ENCODE peak calls at places on chromosomes 7 and 10, in five cellular contexts. One of them, this sample, is unnamed.
A peak's percentile ranks its signal among the peaks of the same experiment; 100 is the strongest.

GRCh38 chr7:134029-134428 is 58.3 kb upstream of the FAM20C start:
- DNase-seq in GM20000: no peak
- DNase-seq in transverse colon: no peak
- DNase-seq in endothelial cell: no peak
- DNase-seq in foreskin keratinocyte: no peak
- DNase-seq in this sample: no peak

GRCh38 chr10:58412502-58412961 is 27.3 kb downstream of the TFAM start:
- DNase-seq in GM20000: no peak
- DNase-seq in transverse colon: no peak
- DNase-seq in endothelial cell: no peak
- DNase-seq in foreskin keratinocyte: peak; percentile 83
- DNase-seq in this sample: no peak

GRCh38 chr7:1892011-1892965 is 222.2 kb downstream of the ELFN1 start:
- DNase-seq in GM20000: no peak
- DNase-seq in transverse colon: no peak
- DNase-seq in endothelial cell: no peak
- DNase-seq in foreskin keratinocyte: no peak
- DNase-seq in this sample: no peak

GRCh38 chr10:17765602-17766001 is 13.6 kb downstream of the TMEM236 start:
- DNase-seq in GM20000: no peak
- DNase-seq in transverse colon: no peak
- DNase-seq in endothelial cell: no peak
- DNase-seq in foreskin keratinocyte: no peak
- DNase-seq in this sample: no peak

GRCh38 chr7:111265394-111265793 is 174.5 kb downstream of the LRRN3 start:
- DNase-seq in GM20000: no peak
- DNase-seq in transverse colon: no peak
- DNase-seq in endothelial cell: no peak
- DNase-seq in foreskin keratinocyte: no peak
- DNase-seq in this sample: no peak

GRCh38 chr7:131909151-131909768 is 352.8 kb upstream of the PODXL start:
- DNase-seq in GM20000: no peak
- DNase-seq in transverse colon: peak; percentile 13
- DNase-seq in endothelial cell: peak; percentile 26
- DNase-seq in foreskin keratinocyte: no peak
- DNase-seq in this sample: no peak

GRCh38 chr10:132075909-132076577 is 10.3 kb downstream of the JAKMIP3 start:
- DNase-seq in GM20000: no peak
- DNase-seq in transverse colon: no peak
- DNase-seq in endothelial cell: no peak
- DNase-seq in foreskin keratinocyte: no peak
- DNase-seq in this sample: no peak

GRCh38 chr10:128047337-128047736 is 78.9 kb downstream of the MKI67 start:
- DNase-seq in GM20000: peak; percentile 87
- DNase-seq in transverse colon: peak; percentile 92
- DNase-seq in endothelial cell: peak; percentile 66
- DNase-seq in foreskin keratinocyte: peak; percentile 89
- DNase-seq in this sample: peak; percentile 61

GRCh38 chr7:42135728-42136127 is 101.3 kb downstream of the GLI3 start:
- DNase-seq in GM20000: no peak
- DNase-seq in transverse colon: no peak
- DNase-seq in endothelial cell: no peak
- DNase-seq in foreskin keratinocyte: no peak
- DNase-seq in this sample: no peak

GRCh38 chr10:99328579-99329237 is 448 bp upstream of the CNNM1 start:
- DNase-seq in GM20000: no peak
- DNase-seq in transverse colon: no peak
- DNase-seq in endothelial cell: peak; percentile 6
- DNase-seq in foreskin keratinocyte: no peak
- DNase-seq in this sample: no peak
- TF ChIP-seq CTCF in GM20000: no peak
- TF ChIP-seq CTCF in transverse colon: no peak
- TF ChIP-seq CTCF in endothelial cell: no peak
- TF ChIP-seq CTCF in foreskin keratinocyte: no peak
- TF ChIP-seq CTCF in this sample: no peak

GRCh38 chr7:134548877-134549276 is at the start of gene AKR1B15:
- DNase-seq in GM20000: peak; percentile 72
- DNase-seq in transverse colon: no peak
- DNase-seq in endothelial cell: no peak
- DNase-seq in foreskin keratinocyte: no peak
- DNase-seq in this sample: peak; percentile 15

GRCh38 chr7:134545918-134546317 is 3.0 kb upstream of the AKR1B15 start:
- DNase-seq in GM20000: no peak
- DNase-seq in transverse colon: no peak
- DNase-seq in endothelial cell: no peak
- DNase-seq in foreskin keratinocyte: no peak
- DNase-seq in this sample: no peak

GRCh38 chr7:134546903-134547737 is 1.8 kb upstream of the AKR1B15 start:
- DNase-seq in GM20000: no peak
- DNase-seq in transverse colon: peak; percentile 83
- DNase-seq in endothelial cell: peak; percentile 69
- DNase-seq in foreskin keratinocyte: peak; percentile 73
- DNase-seq in this sample: peak; percentile 42

GRCh38 chr7:134549366-134549765 is 456 bp downstream of the AKR1B15 start:
- DNase-seq in GM20000: no peak
- DNase-seq in transverse colon: no peak
- DNase-seq in endothelial cell: no peak
- DNase-seq in foreskin keratinocyte: no peak
- DNase-seq in this sample: no peak

GRCh38 chr7:134547738-134548054 is 1.2 kb upstream of the AKR1B15 start:
- DNase-seq in GM20000: peak; percentile 68
- DNase-seq in transverse colon: peak; percentile 76
- DNase-seq in endothelial cell: peak; percentile 62
- DNase-seq in foreskin keratinocyte: no peak
- DNase-seq in this sample: no peak
- TF ChIP-seq CTCF in GM20000: no peak
- TF ChIP-seq CTCF in transverse colon: peak; percentile 36
- TF ChIP-seq CTCF in endothelial cell: peak; percentile 14
- TF ChIP-seq CTCF in foreskin keratinocyte: no peak
- TF ChIP-seq CTCF in this sample: no peak

GRCh38 chr7:70659263-70659662 is 472.7 kb upstream of the GALNT17 start:
- DNase-seq in GM20000: no peak
- DNase-seq in transverse colon: no peak
- DNase-seq in endothelial cell: no peak
- DNase-seq in foreskin keratinocyte: no peak
- DNase-seq in this sample: no peak
- TF ChIP-seq CTCF in GM20000: no peak
- TF ChIP-seq CTCF in transverse colon: no peak
- TF ChIP-seq CTCF in endothelial cell: no peak
- TF ChIP-seq CTCF in foreskin keratinocyte: no peak
- TF ChIP-seq CTCF in this sample: no peak

GRCh38 chr7:92778972-92779371 is 57.4 kb downstream of the CDK6 start:
- DNase-seq in GM20000: no peak
- DNase-seq in transverse colon: peak; percentile 30
- DNase-seq in endothelial cell: no peak
- DNase-seq in foreskin keratinocyte: no peak
- DNase-seq in this sample: no peak
- TF ChIP-seq CTCF in GM20000: no peak
- TF ChIP-seq CTCF in transverse colon: no peak
- TF ChIP-seq CTCF in endothelial cell: no peak
- TF ChIP-seq CTCF in foreskin keratinocyte: no peak
- TF ChIP-seq CTCF in this sample: no peak

GRCh38 chr7:12092499-12093130 is 118.5 kb upstream of the TMEM106B start:
- DNase-seq in GM20000: no peak
- DNase-seq in transverse colon: no peak
- DNase-seq in endothelial cell: no peak
- DNase-seq in foreskin keratinocyte: peak; percentile 40
- DNase-seq in this sample: no peak
- TF ChIP-seq CTCF in GM20000: no peak
- TF ChIP-seq CTCF in transverse colon: no peak
- TF ChIP-seq CTCF in endothelial cell: no peak
- TF ChIP-seq CTCF in foreskin keratinocyte: no peak
- TF ChIP-seq CTCF in this sample: no peak

GRCh38 chr7:85021090-85021704 is 165.7 kb downstream of the SEMA3D start:
- DNase-seq in GM20000: no peak
- DNase-seq in transverse colon: no peak
- DNase-seq in endothelial cell: no peak
- DNase-seq in foreskin keratinocyte: no peak
- DNase-seq in this sample: no peak
- TF ChIP-seq CTCF in GM20000: no peak
- TF ChIP-seq CTCF in transverse colon: no peak
- TF ChIP-seq CTCF in endothelial cell: peak; percentile 52
- TF ChIP-seq CTCF in foreskin keratinocyte: peak; percentile 70
- TF ChIP-seq CTCF in this sample: no peak

GRCh38 chr10:61821153-61821552 is 80.3 kb upstream of the ARID5B start:
- DNase-seq in GM20000: no peak
- DNase-seq in transverse colon: no peak
- DNase-seq in endothelial cell: no peak
- DNase-seq in foreskin keratinocyte: peak; percentile 74
- DNase-seq in this sample: no peak

GRCh38 chr10:61825617-61826016 is 75.9 kb upstream of the ARID5B start:
- DNase-seq in GM20000: no peak
- DNase-seq in transverse colon: no peak
- DNase-seq in endothelial cell: no peak
- DNase-seq in foreskin keratinocyte: no peak
- DNase-seq in this sample: no peak

GRCh38 chr10:61825001-61825400 is 76.5 kb upstream of the ARID5B start:
- DNase-seq in GM20000: no peak
- DNase-seq in transverse colon: no peak
- DNase-seq in endothelial cell: no peak
- DNase-seq in foreskin keratinocyte: no peak
- DNase-seq in this sample: no peak

GRCh38 chr10:61822096-61822495 is 79.4 kb upstream of the ARID5B start:
- DNase-seq in GM20000: no peak
- DNase-seq in transverse colon: no peak
- DNase-seq in endothelial cell: no peak
- DNase-seq in foreskin keratinocyte: no peak
- DNase-seq in this sample: no peak

DNA sequence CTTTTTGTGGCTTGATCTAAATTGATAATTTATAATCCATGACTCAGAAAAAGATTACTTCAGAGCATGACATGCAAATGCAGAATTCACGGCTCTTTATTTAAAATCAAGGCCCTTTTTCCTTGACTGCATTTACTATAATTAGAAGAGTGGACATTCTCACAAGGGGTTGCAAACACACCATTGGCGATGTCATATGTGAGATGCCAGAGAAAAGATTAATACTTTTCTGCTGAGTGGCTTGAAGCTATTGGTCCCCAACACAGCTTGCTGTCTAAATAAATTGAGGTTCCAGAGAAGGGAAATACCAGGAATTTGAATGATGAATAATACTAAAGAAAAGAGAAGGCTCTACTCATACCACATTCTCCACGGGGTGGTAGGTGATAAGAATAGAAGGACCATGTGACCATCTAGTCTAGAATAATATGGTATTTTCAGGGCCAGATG is 78.7 kb upstream of the ARID5B start:
- DNase-seq in GM20000: no peak
- DNase-seq in transverse colon: no peak
- DNase-seq in endothelial cell: no peak
- DNase-seq in foreskin keratinocyte: no peak
- DNase-seq in this sample: no peak
- TF ChIP-seq CTCF in GM20000: no peak
- TF ChIP-seq CTCF in transverse colon: no peak
- TF ChIP-seq CTCF in endothelial cell: no peak
- TF ChIP-seq CTCF in foreskin keratinocyte: no peak
- TF ChIP-seq CTCF in this sample: no peak